ENCODE peak calls at places on chromosomes 5 and 9, in seven cellular contexts. A is AG09319; W is OCI-LY7; E is T-helper 1 cell; P is NCI-H2029 treated with DMSO at 0.1 percent for 48 hours; J is stimulated activated CD4-positive, alpha-beta T cell treated with anti-CD3 and anti-CD28 coated beads, Interleukin-2, amount 100 ng/mL, for 48 hours; C is AG10803. R is an unnamed sample.

GRCh38 chr9:134570726-134571325 is 70.8 kb upstream of the COL5A1 start:
- DNase-seq in A (no peak), W (no peak), E (no peak), P (no peak), J (no peak), C (no peak), R (no peak)

GRCh38 chr9:136310273-136311030 is 6.6 kb upstream of the CCDC187 start:
- DNase-seq in A (no peak), W (peak), E (no peak), P (no peak), J (no peak), C (no peak), R (no peak)

GRCh38 chr5:463301-463700 is 20.3 kb downstream of the EXOC3 start:
- DNase-seq in A (no peak), W (no peak), E (no peak), P (no peak), J (no peak), C (no peak), R (no peak)

GRCh38 chr9:134648701-134649525 is 7.3 kb downstream of the COL5A1 start:
- DNase-seq in A (no peak), W (no peak), E (no peak), P (no peak), J (no peak), C (peak), R (no peak)

GRCh38 chr9:111919875-111920274 is 23.3 kb downstream of the UGCG start:
- DNase-seq in A (no peak), W (peak), E (no peak), P (no peak), J (no peak), C (no peak), R (no peak)

GRCh38 chr5:65913519-65913918 is 12.9 kb upstream of the ERBIN start:
- DNase-seq in A (no peak), W (no peak), E (no peak), P (no peak), J (no peak), C (no peak), R (no peak)

GRCh38 chr5:40678021-40678939 is 1.4 kb upstream of the PTGER4 start:
- DNase-seq in A (no peak), W (no peak), E (peak), P (no peak), J (no peak), C (peak), R (no peak)

GRCh38 chr9:89254773-89255125 is 56.2 kb upstream of the CKS2 start:
- DNase-seq in A (no peak), W (no peak), E (no peak), P (no peak), J (no peak), C (no peak), R (no peak)

GRCh38 chr5:168600409-168600808 is 21.2 kb upstream of the PANK3 start:
- DNase-seq in A (no peak), W (no peak), E (no peak), P (no peak), J (no peak), C (no peak), R (no peak)

GRCh38 chr5:173716058-173716682 is 99.7 kb upstream of the BOD1 start:
- DNase-seq in A (no peak), W (no peak), E (no peak), P (no peak), J (no peak), C (no peak), R (no peak)

GRCh38 chr9:99852617-99853016 is 30.9 kb downstream of the NR4A3 start:
- DNase-seq in A (no peak), W (peak), E (peak), P (no peak), J (no peak), C (no peak), R (no peak)

GRCh38 chr5:32531885-32532520 is 53.4 kb upstream of the SUB1 start:
- DNase-seq in A (no peak), W (peak), E (peak), P (no peak), J (no peak), C (peak), R (no peak)

GRCh38 chr5:150946351-150946905 is 41.6 kb upstream of the ZNF300 start:
- DNase-seq in A (peak), W (no peak), E (no peak), P (no peak), J (no peak), C (peak), R (peak)

GRCh38 chr5:147887026-147887627 is 8.6 kb downstream of the SCGB3A2 start:
- DNase-seq in A (no peak), W (peak), E (no peak), P (no peak), J (no peak), C (peak), R (no peak)

R was measured in hypothalamus.